ENCODE peak calls at places on chromosomes 6 and 20, in nine cellular contexts. One of them, this sample, is unnamed.

GRCh38 chr6:128131036-128131435 is 230.2 kb upstream of the THEMIS start:
- DNase-seq in CD8-positive, alpha-beta T cell: no peak
- DNase-seq in CD4-positive, alpha-beta memory T cell: no peak
- DNase-seq in heart left ventricle: no peak
- DNase-seq in keratinocyte: no peak
- DNase-seq in OCI-LY7: no peak
- DNase-seq in Karpas-422: no peak
- DNase-seq in IMR-90: no peak
- DNase-seq in effector memory CD4-positive, alpha-beta T cell: no peak
- DNase-seq in this sample: no peak

GRCh38 chr6:72084992-72085569 is 198.7 kb downstream of the RIMS1 start:
- DNase-seq in OCI-LY7: peak; percentile 37
- DNase-seq in Karpas-422: peak; percentile 77
- DNase-seq in IMR-90: peak; percentile 18
- DNase-seq in CD4-positive, alpha-beta memory T cell: no peak
- DNase-seq in CD8-positive, alpha-beta T cell: no peak
- DNase-seq in keratinocyte: no peak
- DNase-seq in effector memory CD4-positive, alpha-beta T cell: no peak
- DNase-seq in heart left ventricle: no peak
- DNase-seq in this sample: no peak

GRCh38 chr6:42710316-42710715 is 12.1 kb downstream of the PRPH2 start:
- DNase-seq in CD8-positive, alpha-beta T cell: no peak
- DNase-seq in keratinocyte: no peak
- DNase-seq in heart left ventricle: no peak
- DNase-seq in IMR-90: peak; percentile 61
- DNase-seq in effector memory CD4-positive, alpha-beta T cell: no peak
- DNase-seq in Karpas-422: no peak
- DNase-seq in CD4-positive, alpha-beta memory T cell: no peak
- DNase-seq in OCI-LY7: no peak
- DNase-seq in this sample: no peak

GRCh38 chr6:75602897-75603395 is 1.3 kb downstream of the SENP6 start:
- DNase-seq in effector memory CD4-positive, alpha-beta T cell: no peak
- DNase-seq in IMR-90: no peak
- DNase-seq in CD8-positive, alpha-beta T cell: no peak
- DNase-seq in CD4-positive, alpha-beta memory T cell: no peak
- DNase-seq in OCI-LY7: no peak
- DNase-seq in heart left ventricle: no peak
- DNase-seq in keratinocyte: no peak
- DNase-seq in Karpas-422: no peak
- DNase-seq in this sample: no peak

GRCh38 chr20:52056203-52057062 is 135.1 kb downstream of the ZFP64 start:
- DNase-seq in CD4-positive, alpha-beta memory T cell: no peak
- DNase-seq in IMR-90: peak; percentile 95
- DNase-seq in CD8-positive, alpha-beta T cell: no peak
- DNase-seq in effector memory CD4-positive, alpha-beta T cell: no peak
- DNase-seq in heart left ventricle: no peak
- DNase-seq in Karpas-422: no peak
- DNase-seq in keratinocyte: peak; percentile 53
- DNase-seq in OCI-LY7: no peak
- DNase-seq in this sample: no peak

GRCh38 chr6:129317931-129318820 is 391.8 kb downstream of the ARHGAP18 start:
- DNase-seq in CD4-positive, alpha-beta memory T cell: no peak
- DNase-seq in OCI-LY7: no peak
- DNase-seq in Karpas-422: no peak
- DNase-seq in IMR-90: peak; percentile 47
- DNase-seq in effector memory CD4-positive, alpha-beta T cell: no peak
- DNase-seq in heart left ventricle: no peak
- DNase-seq in CD8-positive, alpha-beta T cell: no peak
- DNase-seq in keratinocyte: no peak
- DNase-seq in this sample: no peak

GRCh38 chr20:63586797-63587196 is 12.8 kb upstream of the HELZ2 start:
- DNase-seq in CD8-positive, alpha-beta T cell: no peak
- DNase-seq in effector memory CD4-positive, alpha-beta T cell: no peak
- DNase-seq in OCI-LY7: no peak
- DNase-seq in CD4-positive, alpha-beta memory T cell: no peak
- DNase-seq in IMR-90: no peak
- DNase-seq in keratinocyte: no peak
- DNase-seq in heart left ventricle: no peak
- DNase-seq in Karpas-422: no peak
- DNase-seq in this sample: no peak

GRCh38 chr6:56364482-56365313 is 117.3 kb upstream of the COL21A1 start:
- DNase-seq in OCI-LY7: no peak
- DNase-seq in Karpas-422: no peak
- DNase-seq in CD8-positive, alpha-beta T cell: no peak
- DNase-seq in CD4-positive, alpha-beta memory T cell: no peak
- DNase-seq in effector memory CD4-positive, alpha-beta T cell: no peak
- DNase-seq in IMR-90: peak; percentile 78
- DNase-seq in heart left ventricle: no peak
- DNase-seq in keratinocyte: no peak
- DNase-seq in this sample: no peak

GRCh38 chr6:31400467-31401289 is 2.7 kb upstream of the MICA start:
- DNase-seq in OCI-LY7: peak; percentile 89
- DNase-seq in IMR-90: peak; percentile 34
- DNase-seq in Karpas-422: no peak
- DNase-seq in effector memory CD4-positive, alpha-beta T cell: peak; percentile 77
- DNase-seq in CD8-positive, alpha-beta T cell: peak; percentile 82
- DNase-seq in heart left ventricle: peak; percentile 86
- DNase-seq in keratinocyte: peak; percentile 61
- DNase-seq in CD4-positive, alpha-beta memory T cell: peak; percentile 83
- DNase-seq in this sample: peak; percentile 71

GRCh38 chr20:32569380-32570305 is 15.5 kb downstream of the NOL4L start:
- DNase-seq in heart left ventricle: no peak
- DNase-seq in OCI-LY7: no peak
- DNase-seq in CD4-positive, alpha-beta memory T cell: no peak
- DNase-seq in IMR-90: no peak
- DNase-seq in CD8-positive, alpha-beta T cell: peak; percentile 32
- DNase-seq in keratinocyte: no peak
- DNase-seq in effector memory CD4-positive, alpha-beta T cell: no peak
- DNase-seq in Karpas-422: no peak
- DNase-seq in this sample: no peak

GRCh38 chr6:73695619-73696421 is at the start of gene CD109:
- DNase-seq in keratinocyte: no peak
- DNase-seq in IMR-90: peak; percentile 73
- DNase-seq in heart left ventricle: peak; percentile 41
- DNase-seq in Karpas-422: no peak
- DNase-seq in effector memory CD4-positive, alpha-beta T cell: peak; percentile 11
- DNase-seq in CD4-positive, alpha-beta memory T cell: peak; percentile 73
- DNase-seq in CD8-positive, alpha-beta T cell: peak; percentile 47
- DNase-seq in OCI-LY7: no peak
- DNase-seq in this sample: no peak

GRCh38 chr6:167748046-167748445 is 78.7 kb upstream of the AFDN start:
- DNase-seq in CD4-positive, alpha-beta memory T cell: no peak
- DNase-seq in heart left ventricle: no peak
- DNase-seq in effector memory CD4-positive, alpha-beta T cell: no peak
- DNase-seq in keratinocyte: no peak
- DNase-seq in OCI-LY7: no peak
- DNase-seq in Karpas-422: no peak
- DNase-seq in IMR-90: no peak
- DNase-seq in CD8-positive, alpha-beta T cell: no peak
- DNase-seq in this sample: no peak

GRCh38 chr6:3518356-3518841 is 61.5 kb upstream of the SLC22A23 start:
- DNase-seq in effector memory CD4-positive, alpha-beta T cell: no peak
- DNase-seq in OCI-LY7: no peak
- DNase-seq in Karpas-422: no peak
- DNase-seq in CD4-positive, alpha-beta memory T cell: no peak
- DNase-seq in CD8-positive, alpha-beta T cell: no peak
- DNase-seq in IMR-90: peak; percentile 73
- DNase-seq in keratinocyte: peak; percentile 82
- DNase-seq in heart left ventricle: no peak
- DNase-seq in this sample: no peak

GRCh38 chr6:151038616-151039015 is 173.1 kb downstream of the MTHFD1L start:
- DNase-seq in heart left ventricle: no peak
- DNase-seq in IMR-90: no peak
- DNase-seq in OCI-LY7: no peak
- DNase-seq in CD8-positive, alpha-beta T cell: no peak
- DNase-seq in Karpas-422: no peak
- DNase-seq in CD4-positive, alpha-beta memory T cell: no peak
- DNase-seq in effector memory CD4-positive, alpha-beta T cell: no peak
- DNase-seq in keratinocyte: no peak
- DNase-seq in this sample: no peak

GRCh38 chr6:44285552-44286284 is 15.5 kb downstream of the TMEM151B start:
- DNase-seq in heart left ventricle: no peak
- DNase-seq in CD8-positive, alpha-beta T cell: no peak
- DNase-seq in Karpas-422: peak; percentile 69
- DNase-seq in effector memory CD4-positive, alpha-beta T cell: no peak
- DNase-seq in CD4-positive, alpha-beta memory T cell: no peak
- DNase-seq in keratinocyte: no peak
- DNase-seq in OCI-LY7: no peak
- DNase-seq in IMR-90: peak; percentile 35
- DNase-seq in this sample: peak; percentile 26

GRCh38 chr20:35004051-35004725 is 48.5 kb downstream of the MYH7B start:
- DNase-seq in OCI-LY7: no peak
- DNase-seq in keratinocyte: no peak
- DNase-seq in CD8-positive, alpha-beta T cell: no peak
- DNase-seq in effector memory CD4-positive, alpha-beta T cell: no peak
- DNase-seq in IMR-90: no peak
- DNase-seq in CD4-positive, alpha-beta memory T cell: no peak
- DNase-seq in Karpas-422: no peak
- DNase-seq in heart left ventricle: no peak
- DNase-seq in this sample: no peak

GRCh38 chr6:9496837-9497236 is 918.0 kb downstream of the TFAP2A start:
- DNase-seq in OCI-LY7: no peak
- DNase-seq in keratinocyte: no peak
- DNase-seq in CD8-positive, alpha-beta T cell: no peak
- DNase-seq in Karpas-422: no peak
- DNase-seq in IMR-90: no peak
- DNase-seq in CD4-positive, alpha-beta memory T cell: no peak
- DNase-seq in heart left ventricle: no peak
- DNase-seq in effector memory CD4-positive, alpha-beta T cell: no peak
- DNase-seq in this sample: no peak

GRCh38 chr6:8558953-8559352 is 123.6 kb upstream of the SLC35B3 start:
- DNase-seq in Karpas-422: no peak
- DNase-seq in IMR-90: no peak
- DNase-seq in keratinocyte: no peak
- DNase-seq in CD4-positive, alpha-beta memory T cell: no peak
- DNase-seq in effector memory CD4-positive, alpha-beta T cell: no peak
- DNase-seq in CD8-positive, alpha-beta T cell: no peak
- DNase-seq in heart left ventricle: no peak
- DNase-seq in OCI-LY7: no peak
- DNase-seq in this sample: no peak

GRCh38 chr20:63120286-63121090 is 95.4 kb downstream of the YTHDF1 start:
- DNase-seq in effector memory CD4-positive, alpha-beta T cell: no peak
- DNase-seq in heart left ventricle: no peak
- DNase-seq in IMR-90: no peak
- DNase-seq in CD4-positive, alpha-beta memory T cell: no peak
- DNase-seq in Karpas-422: no peak
- DNase-seq in OCI-LY7: no peak
- DNase-seq in keratinocyte: no peak
- DNase-seq in CD8-positive, alpha-beta T cell: no peak
- DNase-seq in this sample: no peak

GRCh38 chr20:25723975-25724374 is 27.3 kb upstream of the ZNF337 start:
- DNase-seq in IMR-90: no peak
- DNase-seq in CD8-positive, alpha-beta T cell: no peak
- DNase-seq in keratinocyte: no peak
- DNase-seq in OCI-LY7: no peak
- DNase-seq in heart left ventricle: no peak
- DNase-seq in Karpas-422: no peak
- DNase-seq in effector memory CD4-positive, alpha-beta T cell: no peak
- DNase-seq in CD4-positive, alpha-beta memory T cell: no peak
- DNase-seq in this sample: no peak
- H3K9me3 ChIP-seq in IMR-90: peaks cover 5% of the 10 kb centered on the region
- H3K9me3 ChIP-seq in CD8-positive, alpha-beta T cell: peaks cover 5% of the 10 kb centered on the region
- H3K9me3 ChIP-seq in keratinocyte: no peaks in the 10 kb centered on the region
- H3K9me3 ChIP-seq in OCI-LY7: peaks cover 15% of the 10 kb centered on the region
- H3K9me3 ChIP-seq in heart left ventricle: no peaks in the 10 kb centered on the region
- H3K9me3 ChIP-seq in Karpas-422: peaks cover 31% of the 10 kb centered on the region
- H3K9me3 ChIP-seq in effector memory CD4-positive, alpha-beta T cell: no peaks in the 10 kb centered on the region
- H3K9me3 ChIP-seq in CD4-positive, alpha-beta memory T cell: no peaks in the 10 kb centered on the region
- H3K9me3 ChIP-seq in this sample: peaks cover 16% of the 10 kb centered on the region

GRCh38 chr20:41143354-41143753 is 6.0 kb downstream of the PLCG1 start:
- DNase-seq in IMR-90: no peak
- DNase-seq in CD8-positive, alpha-beta T cell: no peak
- DNase-seq in heart left ventricle: no peak
- DNase-seq in Karpas-422: no peak
- DNase-seq in OCI-LY7: no peak
- DNase-seq in keratinocyte: no peak
- DNase-seq in CD4-positive, alpha-beta memory T cell: peak; percentile 9
- DNase-seq in effector memory CD4-positive, alpha-beta T cell: no peak
- DNase-seq in this sample: no peak
- H3K4me1 ChIP-seq in IMR-90: peaks cover 18% of the 10 kb centered on the region
- H3K4me1 ChIP-seq in CD8-positive, alpha-beta T cell: peaks cover 96% of the 10 kb centered on the region
- H3K4me1 ChIP-seq in heart left ventricle: peaks cover 98% of the 10 kb centered on the region
- H3K4me1 ChIP-seq in Karpas-422: peaks cover 51% of the 10 kb centered on the region
- H3K4me1 ChIP-seq in OCI-LY7: peaks cover 88% of the 10 kb centered on the region
- H3K4me1 ChIP-seq in keratinocyte: peaks cover 18% of the 10 kb centered on the region
- H3K4me1 ChIP-seq in CD4-positive, alpha-beta memory T cell: peaks cover 93% of the 10 kb centered on the region
- H3K4me1 ChIP-seq in effector memory CD4-positive, alpha-beta T cell: peaks cover 87% of the 10 kb centered on the region
- H3K4me1 ChIP-seq in this sample: peaks cover 97% of the 10 kb centered on the region

GRCh38 chr20:44835661-44836221 is 25.4 kb upstream of the RIMS4 start:
- DNase-seq in CD8-positive, alpha-beta T cell: no peak
- DNase-seq in Karpas-422: no peak
- DNase-seq in OCI-LY7: no peak
- DNase-seq in IMR-90: no peak
- DNase-seq in effector memory CD4-positive, alpha-beta T cell: no peak
- DNase-seq in heart left ventricle: no peak
- DNase-seq in keratinocyte: no peak
- DNase-seq in CD4-positive, alpha-beta memory T cell: no peak
- DNase-seq in this sample: no peak
- H3K4me3 ChIP-seq in CD8-positive, alpha-beta T cell: no peak overlapping the region
- H3K4me3 ChIP-seq in Karpas-422: no peak overlapping the region
- H3K4me3 ChIP-seq in OCI-LY7: no peak overlapping the region
- H3K4me3 ChIP-seq in IMR-90: no peak overlapping the region
- H3K4me3 ChIP-seq in effector memory CD4-positive, alpha-beta T cell: no peak overlapping the region
- H3K4me3 ChIP-seq in heart left ventricle: no peak overlapping the region
- H3K4me3 ChIP-seq in keratinocyte: no peak overlapping the region
- H3K4me3 ChIP-seq in CD4-positive, alpha-beta memory T cell: no peak overlapping the region
- H3K4me3 ChIP-seq in this sample: no peak overlapping the region

GRCh38 chr6:22954749-22955385 is 385.5 kb downstream of the HDGFL1 start:
- DNase-seq in OCI-LY7: no peak
- DNase-seq in effector memory CD4-positive, alpha-beta T cell: no peak
- DNase-seq in heart left ventricle: no peak
- DNase-seq in keratinocyte: no peak
- DNase-seq in CD8-positive, alpha-beta T cell: no peak
- DNase-seq in IMR-90: peak; percentile 49
- DNase-seq in CD4-positive, alpha-beta memory T cell: no peak
- DNase-seq in Karpas-422: no peak
- DNase-seq in this sample: no peak

GRCh38 chr6:22956029-22956715 is 386.8 kb downstream of the HDGFL1 start:
- DNase-seq in OCI-LY7: no peak
- DNase-seq in Karpas-422: no peak
- DNase-seq in IMR-90: no peak
- DNase-seq in heart left ventricle: no peak
- DNase-seq in keratinocyte: no peak
- DNase-seq in CD4-positive, alpha-beta memory T cell: no peak
- DNase-seq in CD8-positive, alpha-beta T cell: no peak
- DNase-seq in effector memory CD4-positive, alpha-beta T cell: no peak
- DNase-seq in this sample: no peak

GRCh38 chr6:22964334-22964733 is 395.0 kb downstream of the HDGFL1 start:
- DNase-seq in effector memory CD4-positive, alpha-beta T cell: no peak
- DNase-seq in IMR-90: no peak
- DNase-seq in CD4-positive, alpha-beta memory T cell: no peak
- DNase-seq in CD8-positive, alpha-beta T cell: no peak
- DNase-seq in heart left ventricle: no peak
- DNase-seq in OCI-LY7: no peak
- DNase-seq in keratinocyte: no peak
- DNase-seq in Karpas-422: no peak
- DNase-seq in this sample: no peak

GRCh38 chr6:22959571-22959970 is 390.2 kb downstream of the HDGFL1 start:
- DNase-seq in IMR-90: no peak
- DNase-seq in Karpas-422: no peak
- DNase-seq in CD8-positive, alpha-beta T cell: no peak
- DNase-seq in keratinocyte: no peak
- DNase-seq in heart left ventricle: no peak
- DNase-seq in CD4-positive, alpha-beta memory T cell: no peak
- DNase-seq in OCI-LY7: no peak
- DNase-seq in effector memory CD4-positive, alpha-beta T cell: no peak
- DNase-seq in this sample: no peak

GRCh38 chr6:22958677-22959076 is 389.3 kb downstream of the HDGFL1 start:
- DNase-seq in CD4-positive, alpha-beta memory T cell: no peak
- DNase-seq in Karpas-422: no peak
- DNase-seq in IMR-90: no peak
- DNase-seq in OCI-LY7: no peak
- DNase-seq in keratinocyte: no peak
- DNase-seq in heart left ventricle: no peak
- DNase-seq in effector memory CD4-positive, alpha-beta T cell: no peak
- DNase-seq in CD8-positive, alpha-beta T cell: no peak
- DNase-seq in this sample: no peak
- H3K9me3 ChIP-seq in CD4-positive, alpha-beta memory T cell: no peaks in the 10 kb centered on the region
- H3K9me3 ChIP-seq in Karpas-422: peaks cover 17% of the 10 kb centered on the region
- H3K9me3 ChIP-seq in IMR-90: no peaks in the 10 kb centered on the region
- H3K9me3 ChIP-seq in OCI-LY7: no peaks in the 10 kb centered on the region
- H3K9me3 ChIP-seq in keratinocyte: no peaks in the 10 kb centered on the region
- H3K9me3 ChIP-seq in heart left ventricle: no peaks in the 10 kb centered on the region
- H3K9me3 ChIP-seq in effector memory CD4-positive, alpha-beta T cell: no peaks in the 10 kb centered on the region
- H3K9me3 ChIP-seq in CD8-positive, alpha-beta T cell: no peaks in the 10 kb centered on the region
- H3K9me3 ChIP-seq in this sample: no peaks in the 10 kb centered on the region

This sample was measured in CD8-positive, alpha-beta memory T cell.